ENCODE peak calls at places on chromosome 22, in ten cellular contexts. W is colonic mucosa, B is hepatocyte, J is dorsolateral prefrontal cortex, O is coronary artery, G is fibroblast of the aortic adventitia, L is keratinocyte, C is tibial artery, X is choroid plexus epithelial cell, D is cardiac muscle cell. Y is an unnamed sample.

GRCh38 chr22:26401726-26402125 is 27.3 kb upstream of the ASPHD2 start:
- DNase-seq in W (no peak), B (no peak), J (no peak), O (no peak), G (no peak), L (no peak), C (no peak), X (no peak), D (no peak), Y (no peak)

GRCh38 chr22:48342732-48343131 is 1484.9 kb downstream of the BRD1 start:
- DNase-seq in W (no peak), B (no peak), J (no peak), O (no peak), G (no peak), L (no peak), C (no peak), X (no peak), D (no peak), Y (no peak)

GRCh38 chr22:32309585-32310251 is 47.9 kb upstream of the RFPL3 start:
- DNase-seq in W (no peak), B (no peak), J (no peak), O (no peak), G (no peak), L (no peak), C (no peak), X (no peak), D (no peak), Y (no peak)

GRCh38 chr22:48707749-48708557 is 1119.7 kb downstream of the BRD1 start:
- DNase-seq in W (no peak), B (no peak), J (peak; percentile 35), O (no peak), G (no peak), L (no peak), C (no peak), X (no peak), D (no peak), Y (no peak)

GRCh38 chr22:47452184-47452583 is 689.7 kb downstream of the TBC1D22A start:
- DNase-seq in W (no peak), B (no peak), J (no peak), O (no peak), G (no peak), L (no peak), C (no peak), X (no peak), D (no peak), Y (no peak)

GRCh38 chr22:29670615-29671014 is 49.2 kb upstream of the CABP7 start:
- DNase-seq in W (no peak), B (no peak), J (no peak), O (no peak), G (no peak), L (no peak), C (no peak), X (no peak), D (no peak), Y (no peak)

GRCh38 chr22:21443735-21444421 is 23.3 kb upstream of the TMEM191C start:
- DNase-seq in W (no peak), B (no peak), J (peak; percentile 29), O (peak; percentile 68), G (no peak), L (no peak), C (peak; percentile 2), X (no peak), D (no peak), Y (no peak)

GRCh38 chr22:47794851-47795250 is 1032.4 kb downstream of the TBC1D22A start:
- DNase-seq in W (no peak), B (no peak), J (no peak), O (peak; percentile 28), G (no peak), L (no peak), C (no peak), X (no peak), D (no peak), Y (no peak)

GRCh38 chr22:44526431-44527115 is 28.5 kb upstream of the RTL6 start:
- DNase-seq in W (no peak), B (no peak), J (no peak), O (peak; percentile 16), G (no peak), L (no peak), C (no peak), X (no peak), D (no peak), Y (no peak)

GRCh38 chr22:25484498-25484897 is 80.0 kb upstream of the GRK3 start:
- DNase-seq in W (no peak), B (no peak), J (no peak), O (no peak), G (no peak), L (no peak), C (no peak), X (no peak), D (no peak), Y (no peak)

DNA sequence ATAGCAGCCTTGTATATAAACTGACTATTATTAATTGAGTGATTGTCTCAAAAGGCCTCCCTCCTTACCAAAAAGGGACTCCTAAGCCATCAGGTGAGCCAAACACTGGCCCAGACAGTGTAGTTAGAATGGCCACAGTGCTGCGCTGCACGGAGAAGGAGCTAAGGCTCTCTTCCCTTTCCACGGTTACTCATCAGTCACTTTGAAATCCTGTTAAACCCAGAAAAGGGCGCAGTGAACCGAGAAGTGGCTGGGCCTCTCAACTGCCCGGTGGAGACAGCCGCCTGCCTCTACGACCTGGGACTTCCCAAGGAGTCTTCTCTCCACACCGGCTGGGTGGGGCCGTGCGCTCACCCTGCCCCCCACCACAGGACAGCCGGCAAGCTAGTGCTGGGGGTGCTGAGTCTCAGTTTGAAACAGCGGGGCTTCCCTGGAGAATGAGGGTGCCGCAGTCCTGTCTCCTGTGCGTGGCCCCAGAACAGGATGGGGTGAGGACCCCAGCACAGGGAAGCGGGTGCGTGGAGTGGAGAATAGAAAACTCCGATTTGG is 1.3 kb downstream of the MYH9 start:
- DNase-seq in W (peak; percentile 71), B (peak; percentile 72), J (no peak), O (no peak), G (peak; percentile 48), L (no peak), C (no peak), X (no peak), D (no peak), Y (peak; percentile 35)
- TF ChIP-seq CTCF in W (no peak), B (no peak), J (no peak), O (no peak), G (no peak), L (no peak), C (no peak), X (peak; percentile 32), D (peak; percentile 8), Y (no peak)

GRCh38 chr22:17368144-17368726 is 1.0 kb upstream of the CECR2 start:
- DNase-seq in W (no peak), B (no peak), J (no peak), O (no peak), G (no peak), L (no peak), C (no peak), X (peak; percentile 17), D (no peak), Y (no peak)
- H3K4me3 ChIP-seq in W (peak overlapping the region; percentile 29), B (peak overlapping the region; percentile 93), J (peak overlapping the region; percentile 72), O (peak overlapping the region; percentile 82), G (no peak overlapping the region), L (no peak overlapping the region), C (peak overlapping the region; percentile 51), X (peak overlapping the region; percentile 48), D (peak overlapping the region; percentile 74), Y (no peak overlapping the region)

GRCh38 chr22:17998913-17999312 is 25.4 kb downstream of the MICAL3 start:
- DNase-seq in W (no peak), B (no peak), J (no peak), O (no peak), G (no peak), L (no peak), C (no peak), X (no peak), D (no peak), Y (no peak)

GRCh38 chr22:17997456-17997855 is 26.9 kb downstream of the MICAL3 start:
- DNase-seq in W (no peak), B (no peak), J (no peak), O (no peak), G (no peak), L (no peak), C (no peak), X (no peak), D (no peak), Y (peak; percentile 53)

GRCh38 chr22:18000441-18001039 is 23.8 kb downstream of the MICAL3 start:
- DNase-seq in W (peak; percentile 39), B (peak; percentile 37), J (no peak), O (peak; percentile 78), G (peak; percentile 30), L (no peak), C (no peak), X (no peak), D (peak; percentile 27), Y (no peak)

GRCh38 chr22:17999851-18000250 is 24.5 kb downstream of the MICAL3 start:
- DNase-seq in W (no peak), B (no peak), J (no peak), O (no peak), G (no peak), L (no peak), C (no peak), X (no peak), D (no peak), Y (peak; percentile 43)

DNA sequence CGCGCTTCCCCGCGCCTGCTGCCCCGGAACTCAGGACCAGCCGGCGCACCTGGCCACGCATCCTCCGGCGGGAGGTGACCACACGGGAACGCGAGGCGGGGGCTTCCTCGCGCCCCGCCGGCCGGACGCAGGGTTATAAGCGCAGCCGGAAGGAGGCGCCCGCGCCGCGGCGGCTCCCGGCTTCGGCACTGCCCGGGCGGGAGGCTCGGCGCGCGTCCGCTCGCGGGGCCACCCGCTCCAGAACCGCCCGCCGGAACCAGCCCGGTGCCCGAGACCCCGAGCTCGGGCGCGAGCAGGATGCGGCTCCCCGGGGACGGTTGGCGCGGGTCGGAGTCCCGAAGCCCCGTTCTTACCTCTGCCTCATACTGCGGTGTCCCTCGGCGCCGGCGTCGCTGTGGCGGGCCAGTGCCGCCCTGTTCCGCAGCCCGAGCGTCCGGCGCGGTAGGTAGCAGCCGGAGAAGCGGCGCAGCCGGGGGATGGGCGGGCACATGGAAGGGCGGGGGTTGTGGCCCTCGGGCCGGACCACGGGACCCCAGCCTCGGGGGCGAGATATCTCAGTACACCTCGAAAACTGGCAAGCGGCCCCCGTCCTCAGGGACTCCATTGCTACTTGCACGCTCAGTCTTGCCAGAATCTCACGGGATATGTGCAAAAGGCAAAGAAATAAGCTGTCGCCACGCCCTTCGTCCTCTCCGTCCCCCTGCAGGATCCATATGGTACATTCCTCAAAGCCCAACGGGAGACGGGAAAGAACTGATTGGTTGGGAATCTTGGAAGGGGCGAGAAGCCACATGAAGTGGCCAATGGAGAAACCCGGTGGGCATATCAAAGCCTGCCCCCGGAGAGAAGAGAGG is 23.1 kb downstream of the MICAL3 start:
- DNase-seq in W (peak; percentile 92), B (peak; percentile 93), J (peak; percentile 87), O (peak; percentile 92), G (peak; percentile 99), L (peak; percentile 75), C (peak; percentile 88), X (peak; percentile 99), D (peak; percentile 99), Y (peak; percentile 95)
- TF ChIP-seq CTCF in W (no peak), B (peak; percentile 58), J (peak; percentile 29), O (peak; percentile 30), G (peak; percentile 49), L (no peak), C (peak; percentile 53), X (peak; percentile 43), D (peak; percentile 40), Y (peak; percentile 24)

DNA sequence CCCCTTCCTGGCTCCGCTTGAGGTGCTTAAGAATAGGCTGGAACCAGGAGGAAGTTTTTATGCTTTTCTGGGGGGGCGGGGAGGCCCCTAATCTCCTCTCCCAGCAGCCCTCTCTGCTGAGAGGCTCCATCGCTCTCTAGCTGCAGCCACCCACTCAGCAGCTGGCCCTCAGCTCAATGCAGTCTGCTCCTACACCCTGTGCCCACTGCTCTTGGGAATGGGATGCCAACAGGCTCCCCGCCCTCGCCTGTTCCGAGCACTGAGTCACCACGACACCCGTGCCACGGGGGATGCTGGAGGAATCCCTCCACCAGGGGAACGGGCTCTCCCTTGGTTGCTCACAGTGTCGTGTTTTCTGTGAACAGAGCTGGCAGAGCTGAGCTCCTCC is 23.5 kb upstream of the SUSD2 start:
- DNase-seq in W (no peak), B (no peak), J (peak; percentile 81), O (peak; percentile 90), G (no peak), L (no peak), C (peak; percentile 63), X (no peak), D (no peak), Y (no peak)
- H3K4me3 ChIP-seq in W (no peak overlapping the region), B (no peak overlapping the region), J (peak overlapping the region; percentile 74), O (peak overlapping the region; percentile 88), G (no peak overlapping the region), L (no peak overlapping the region), C (peak overlapping the region; percentile 85), X (no peak overlapping the region), D (no peak overlapping the region), Y (no peak overlapping the region)

Y was measured in epithelial cell of esophagus.